ENCODE peak calls at places on chromosomes 12 and 14, in five cellular contexts. C, V, U, G and H are unnamed samples.

GRCh38 chr12:53067074-53067992 is 11.9 kb downstream of the SPRYD3 start:
- DNase-seq in C (no peak), V (peak), U (no peak), G (no peak), H (no peak)

GRCh38 chr14:64508215-64508776 is 3.7 kb downstream of the ZBTB1 start:
- DNase-seq in C (no peak), V (no peak), U (no peak), G (no peak), H (no peak)

GRCh38 chr12:754238-754816 is 1.9 kb downstream of the WNK1 start:
- DNase-seq in C (peak), V (no peak), U (no peak), G (peak), H (no peak)

GRCh38 chr14:69363055-69363454 is 35.0 kb downstream of the ERH start:
- DNase-seq in C (peak), V (peak), U (no peak), G (no peak), H (no peak)

GRCh38 chr12:86741531-86741930 is 485.3 kb upstream of the MGAT4C start:
- DNase-seq in C (peak), V (no peak), U (no peak), G (no peak), H (no peak)

GRCh38 chr12:6607751-6608591 is 792 bp upstream of the CHD4 start:
- DNase-seq in C (peak), V (no peak), U (no peak), G (peak), H (peak)

GRCh38 chr14:92968291-92969020 is 45.5 kb downstream of the CHGA start:
- DNase-seq in C (no peak), V (no peak), U (no peak), G (no peak), H (no peak)

GRCh38 chr14:68476212-68476964 is 316.5 kb downstream of the ZFP36L1 start:
- DNase-seq in C (peak), V (peak), U (no peak), G (no peak), H (peak)

GRCh38 chr12:27305673-27306504 is 26.7 kb upstream of the BMAL2 start:
- DNase-seq in C (peak), V (peak), U (no peak), G (peak), H (no peak)

GRCh38 chr12:12008931-12009611 is 61.7 kb upstream of the BCL2L14 start:
- DNase-seq in C (peak), V (no peak), U (no peak), G (peak), H (no peak)

GRCh38 chr12:47945341-47945728 is 18.1 kb upstream of the TMEM106C start:
- DNase-seq in C (no peak), V (no peak), U (no peak), G (no peak), H (no peak)

GRCh38 chr12:45259732-45260480 is 44.0 kb downstream of the ANO6 start:
- DNase-seq in C (peak), V (peak), U (no peak), G (no peak), H (no peak)